ENCODE peak calls at places on chromosomes 5 and 9, in five cellular contexts. C is HCT116, J is GM12878, L is HepG2, X is K562. E is an unnamed sample.

GRCh38 chr9:109382585-109382984 is 61.7 kb upstream of the EPB41L4B start:
- DNase-seq in C (no peak), J (no peak), X (no peak), L (no peak), E (no peak)

GRCh38 chr5:33257807-33258491 is 182.8 kb upstream of the TARS1 start:
- DNase-seq in L (no peak), C (peak; percentile 3), J (no peak), X (no peak), E (no peak)

GRCh38 chr9:114643001-114643400 is 14.6 kb downstream of the TEX53 start:
- DNase-seq in J (no peak), L (no peak), X (no peak), C (no peak), E (no peak)

GRCh38 chr9:35859310-35859994 is 10.7 kb downstream of the OR13J1 start:
- DNase-seq in X (no peak), J (no peak), C (no peak), L (no peak), E (peak; percentile 43)

GRCh38 chr5:102511666-102512065 is 12.9 kb upstream of the SLCO6A1 start:
- DNase-seq in L (no peak), C (no peak), J (no peak), X (no peak), E (no peak)

GRCh38 chr5:71932649-71933338 is 174.5 kb upstream of the MAP1B start:
- DNase-seq in X (peak; percentile 72), J (no peak), C (peak; percentile 36), L (peak; percentile 76), E (no peak)

GRCh38 chr9:78557540-78557939 is 260.6 kb downstream of the PSAT1 start:
- DNase-seq in C (no peak), J (no peak), X (no peak), L (no peak), E (no peak)

GRCh38 chr5:120926471-120926870 is 462.4 kb downstream of the PRR16 start:
- DNase-seq in J (no peak), L (no peak), C (no peak), X (no peak), E (no peak)

GRCh38 chr5:1889321-1890065 is 6.8 kb upstream of the IRX4 start:
- DNase-seq in J (no peak), L (no peak), C (no peak), X (no peak), E (no peak)

GRCh38 chr5:94983861-94984535 is 300.9 kb downstream of the MCTP1 start:
- DNase-seq in J (no peak), X (no peak), L (no peak), C (no peak), E (no peak)

GRCh38 chr5:127088226-127088625 is 14.9 kb upstream of the C5orf63 start:
- DNase-seq in X (no peak), L (no peak), C (no peak), J (no peak), E (no peak)

GRCh38 chr9:127923771-127924170 is 6.8 kb downstream of the PIP5KL1 start:
- DNase-seq in C (peak; percentile 68), X (no peak), J (no peak), L (no peak), E (no peak)

GRCh38 chr9:106857811-106858470 is 5.0 kb upstream of the ZNF462 start:
- DNase-seq in L (no peak), J (no peak), X (no peak), C (no peak), E (no peak)

GRCh38 chr5:114319236-114319635 is 42.6 kb upstream of the KCNN2 start:
- DNase-seq in J (no peak), L (no peak), X (no peak), C (no peak), E (no peak)

GRCh38 chr9:24616858-24617257 is 71.2 kb upstream of the IZUMO3 start:
- DNase-seq in J (no peak), L (no peak), C (no peak), X (no peak), E (no peak)

GRCh38 chr9:130952065-130952762 is 13.2 kb upstream of the FIBCD1 start:
- DNase-seq in L (no peak), J (no peak), C (no peak), X (peak; percentile 29), E (no peak)

GRCh38 chr5:73654861-73655318 is 28.9 kb downstream of the ARHGEF28 start:
- DNase-seq in C (no peak), L (peak; percentile 71), J (no peak), X (no peak), E (no peak)

GRCh38 chr5:174951151-174951780 is 226.9 kb downstream of the MSX2 start:
- DNase-seq in X (peak; percentile 73), J (no peak), L (peak; percentile 71), C (peak; percentile 71), E (peak; percentile 49)

GRCh38 chr9:88737876-88738275 is 202.9 kb downstream of the NXNL2 start:
- DNase-seq in L (no peak), C (no peak), X (no peak), J (no peak), E (no peak)

GRCh38 chr9:84382728-84383127 is 42.2 kb upstream of the SLC28A3 start:
- DNase-seq in X (no peak), C (no peak), L (no peak), J (no peak), E (no peak)

GRCh38 chr9:97703437-97704326 is 6.5 kb upstream of the XPA start:
- DNase-seq in J (peak; percentile 51), L (peak; percentile 74), C (peak; percentile 87), X (peak; percentile 51), E (no peak)

GRCh38 chr5:163379298-163380155 is 57.9 kb upstream of the CCNG1 start:
- DNase-seq in X (peak; percentile 73), L (peak; percentile 44), C (peak; percentile 75), J (no peak), E (no peak)

GRCh38 chr9:73081979-73082657 is 69.5 kb upstream of the ANXA1 start:
- DNase-seq in L (peak; percentile 62), J (no peak), C (peak; percentile 41), X (peak; percentile 64), E (no peak)

GRCh38 chr5:134003064-134003956 is 1.5 kb downstream of the VDAC1 start:
- DNase-seq in X (no peak), L (no peak), J (no peak), C (no peak), E (no peak)

GRCh38 chr5:158013939-158014338 is 155.0 kb upstream of the CLINT1 start:
- DNase-seq in J (no peak), X (peak; percentile 26), C (no peak), L (peak; percentile 7), E (peak; percentile 55)

GRCh38 chr5:57302643-57303042 is 128.8 kb downstream of the GPBP1 start:
- DNase-seq in J (no peak), L (no peak), C (no peak), X (no peak), E (no peak)

GRCh38 chr9:130768265-130768664 is 66.8 kb upstream of the ABL1 start:
- DNase-seq in L (peak; percentile 70), C (no peak), X (peak; percentile 75), J (no peak), E (no peak)

GRCh38 chr5:172010278-172010677 is 3.8 kb upstream of the FBXW11 start:
- DNase-seq in L (peak; percentile 10), J (no peak), C (no peak), X (no peak), E (no peak)

GRCh38 chr9:73183917-73184861 is 32.5 kb downstream of the ANXA1 start:
- DNase-seq in L (peak; percentile 21), X (peak; percentile 38), C (peak; percentile 38), J (no peak), E (no peak)

GRCh38 chr5:94422819-94423218 is 195.6 kb downstream of the KIAA0825 start:
- DNase-seq in L (no peak), X (no peak), C (peak; percentile 44), J (no peak), E (no peak)

GRCh38 chr5:371811-372555 is 50.5 kb downstream of the AHRR start:
- DNase-seq in J (no peak), C (no peak), L (no peak), X (no peak), E (no peak)

GRCh38 chr5:38765461-38765861 is 80.4 kb upstream of the OSMR start:
- DNase-seq in J (no peak), X (no peak), C (no peak), L (no peak), E (no peak)

GRCh38 chr5:151214614-151215545 is 9.0 kb downstream of the CCDC69 start:
- DNase-seq in L (peak; percentile 25), C (no peak), X (no peak), J (peak; percentile 91), E (no peak)

GRCh38 chr9:121261107-121261460 is 6.9 kb upstream of the GSN start:
- DNase-seq in J (no peak), L (no peak), C (no peak), X (no peak), E (no peak)

GRCh38 chr9:35516481-35516880 is 26.6 kb downstream of the RUSC2 start:
- DNase-seq in X (no peak), L (no peak), C (no peak), J (no peak), E (no peak)

GRCh38 chr5:64682608-64683007 is 7.7 kb upstream of the SHISAL2B start:
- DNase-seq in L (peak; percentile 22), C (peak; percentile 28), X (peak; percentile 30), J (no peak), E (no peak)

GRCh38 chr5:64678400-64678799 is 11.9 kb upstream of the SHISAL2B start:
- DNase-seq in C (no peak), X (no peak), L (no peak), J (no peak), E (no peak)

DNA sequence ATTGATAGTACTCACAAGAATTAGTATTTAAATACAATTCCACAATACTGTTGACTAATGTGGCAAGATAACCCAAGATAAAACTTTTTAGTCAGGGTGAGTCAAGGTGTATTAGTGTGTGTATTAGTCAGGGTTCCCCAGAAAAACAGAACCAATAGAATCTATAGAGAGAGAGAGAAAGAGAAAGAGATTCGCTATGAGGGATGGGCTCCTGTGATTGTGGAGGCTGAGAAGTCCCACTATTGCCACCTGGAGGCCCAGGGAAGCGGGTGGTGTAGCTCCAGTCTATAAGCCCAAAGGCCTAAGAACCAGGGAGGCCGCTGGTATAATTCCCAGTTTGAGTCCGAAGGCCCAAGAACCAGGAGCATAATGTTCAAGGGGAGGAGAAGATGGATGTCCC is 10.0 kb upstream of the SHISAL2B start:
- DNase-seq in L (peak; percentile 6), X (peak; percentile 22), J (no peak), C (no peak), E (no peak)
- TF ChIP-seq SRF in L (no peak), X (no peak), J (no peak), C (no peak), E (no peak)

GRCh38 chr9:27945386-27945785 is 372.1 kb upstream of the C9orf72 start:
- DNase-seq in C (no peak), L (no peak), J (no peak), X (no peak), E (no peak)
- TF ChIP-seq SRF in C (no peak), L (no peak), J (no peak), X (no peak), E (no peak)

GRCh38 chr5:160158087-160158486 is 38.8 kb upstream of the PWWP2A start:
- DNase-seq in C (no peak), J (no peak), L (no peak), X (no peak), E (no peak)
- TF ChIP-seq SRF in C (no peak), J (no peak), L (no peak), X (no peak), E (no peak)

GRCh38 chr9:85723220-85723619 is 18.5 kb downstream of the AGTPBP1 start:
- DNase-seq in X (no peak), L (peak; percentile 90), J (no peak), C (no peak), E (peak; percentile 77)
- TF ChIP-seq SRF in X (no peak), L (no peak), J (no peak), C (no peak), E (no peak)

E was measured in H1.